ENCODE peak calls at places on chromosomes 6 and 20, in seven cellular contexts. A is NCI-H1694 treated with DMSO at 0.1 percent for 48 hours, Y is EH, W is kidney tubule cell, L is sciatic nerve, P is SK-N-SH, I is D341Med. H is an unnamed sample.

GRCh38 chr6:43791752-43792422 is 21.9 kb downstream of the VEGFA start:
- DNase-seq in A (no peak), P (no peak), L (no peak), W (no peak), Y (no peak), I (no peak), H (no peak)

GRCh38 chr6:25961619-25962367 is 809 bp upstream of the TRIM38 start:
- DNase-seq in P (no peak), Y (no peak), A (no peak), W (no peak), I (no peak), L (no peak), H (no peak)

GRCh38 chr6:10991115-10991514 is 53.0 kb downstream of the ELOVL2 start:
- DNase-seq in Y (no peak), W (no peak), I (peak; percentile 52), P (no peak), A (no peak), L (no peak), H (no peak)

GRCh38 chr20:3190681-3191111 is 13.8 kb downstream of the DDRGK1 start:
- DNase-seq in P (no peak), Y (no peak), I (peak; percentile 34), A (no peak), L (no peak), W (no peak), H (no peak)

GRCh38 chr20:47287609-47288144 is 68.8 kb downstream of the ZMYND8 start:
- DNase-seq in P (no peak), W (no peak), A (no peak), I (no peak), Y (no peak), L (peak; percentile 6), H (no peak)

GRCh38 chr20:63292904-63293303 is at the start of gene COL20A1:
- DNase-seq in P (peak; percentile 67), Y (no peak), A (no peak), L (no peak), W (no peak), I (no peak), H (no peak)

GRCh38 chr6:23537828-23538227 is 588.2 kb upstream of the NRSN1 start:
- DNase-seq in I (no peak), Y (no peak), A (no peak), L (no peak), W (no peak), P (no peak), H (no peak)

GRCh38 chr6:157019115-157019628 is 242.0 kb downstream of the ARID1B start:
- DNase-seq in P (peak; percentile 30), A (peak; percentile 7), Y (peak; percentile 22), L (no peak), I (no peak), W (no peak), H (no peak)

GRCh38 chr6:5763871-5764270 is 242.9 kb downstream of the NRN1 start:
- DNase-seq in I (no peak), P (no peak), L (no peak), A (no peak), Y (peak; percentile 57), W (peak; percentile 57), H (no peak)

GRCh38 chr20:46111028-46111835 is 6.9 kb upstream of the CD40 start:
- DNase-seq in Y (no peak), P (no peak), L (no peak), W (peak; percentile 34), A (no peak), I (no peak), H (no peak)

GRCh38 chr6:146961831-146962230 is 242.4 kb upstream of the STXBP5 start:
- DNase-seq in P (no peak), L (no peak), A (no peak), I (no peak), Y (no peak), W (no peak), H (no peak)

GRCh38 chr20:25418779-25419178 is 11.3 kb downstream of the GINS1 start:
- DNase-seq in W (peak; percentile 69), Y (peak; percentile 41), L (no peak), P (no peak), I (no peak), A (no peak), H (no peak)

GRCh38 chr6:34301408-34301807 is 52.6 kb upstream of the SMIM29 start:
- DNase-seq in A (no peak), P (no peak), L (peak; percentile 66), W (peak; percentile 4), I (peak; percentile 51), Y (peak; percentile 61), H (no peak)

GRCh38 chr20:50163570-50164317 is 10.2 kb upstream of the PEDS1 start:
- DNase-seq in I (peak; percentile 7), Y (peak; percentile 37), L (no peak), A (no peak), P (no peak), W (peak; percentile 42), H (no peak)

GRCh38 chr6:14665827-14666724 is 548.5 kb downstream of the CD83 start:
- DNase-seq in L (no peak), P (no peak), A (no peak), Y (peak; percentile 97), I (no peak), W (peak; percentile 83), H (no peak)

GRCh38 chr6:84623956-84624680 is 140.3 kb downstream of the TBX18 start:
- DNase-seq in A (no peak), I (no peak), L (no peak), P (no peak), Y (peak; percentile 88), W (peak; percentile 77), H (no peak)

GRCh38 chr6:131949909-131950766 is 1.0 kb downstream of the CCN2 start:
- DNase-seq in L (peak; percentile 85), P (peak; percentile 74), A (no peak), I (peak; percentile 74), W (peak; percentile 86), Y (peak; percentile 89), H (no peak)

GRCh38 chr6:138657026-138657425 is 116.5 kb upstream of the CCDC28A start:
- DNase-seq in A (no peak), L (no peak), Y (no peak), I (no peak), P (no peak), W (no peak), H (no peak)

GRCh38 chr6:11525468-11526155 is 11.9 kb upstream of the TMEM170B start:
- DNase-seq in W (no peak), Y (peak; percentile 77), A (no peak), P (no peak), L (peak; percentile 65), I (no peak), H (no peak)

GRCh38 chr6:36443951-36444428 is 1.2 kb downstream of the KCTD20 start:
- DNase-seq in A (peak; percentile 26), Y (peak; percentile 34), W (peak; percentile 43), P (peak; percentile 63), I (peak; percentile 49), L (no peak), H (no peak)